ENCODE peak calls at places on chromosomes 12 and 14, in four cellular contexts. L is IMR-90, J is K562, O is H1. Y is an unnamed sample.

GRCh38 chr14:90968025-90968424 is 92.4 kb downstream of the RPS6KA5 start:
- DNase-seq in L (no peak), J (no peak), O (no peak), Y (no peak)

GRCh38 chr12:40336573-40337199 is 111.9 kb downstream of the LRRK2 start:
- DNase-seq in L (peak), J (peak), O (no peak), Y (no peak)

GRCh38 chr12:57085999-57086950 is 2.6 kb upstream of the NAB2 start:
- DNase-seq in L (peak), J (peak), O (peak), Y (no peak)

GRCh38 chr14:104331871-104332605 is 193.7 kb downstream of the KIF26A start:
- DNase-seq in L (no peak), J (no peak), O (peak), Y (no peak)

GRCh38 chr12:84636801-84637285 is 275.8 kb downstream of the SLC6A15 start:
- DNase-seq in L (peak), J (no peak), O (no peak), Y (no peak)

GRCh38 chr12:107917912-107918800 is 143.7 kb downstream of the ASCL4 start:
- DNase-seq in L (peak), J (peak), O (no peak), Y (no peak)

GRCh38 chr14:72751276-72752033 is 142.4 kb downstream of the DPF3 start:
- DNase-seq in L (peak), J (no peak), O (no peak), Y (no peak)

GRCh38 chr12:91577586-91578539 is 395.2 kb upstream of the DCN start:
- DNase-seq in L (peak), J (no peak), O (no peak), Y (no peak)

GRCh38 chr12:32344047-32344446 is 55.3 kb upstream of the FGD4 start:
- DNase-seq in L (no peak), J (no peak), O (no peak), Y (no peak)

GRCh38 chr12:18217981-18218380 is 43.3 kb upstream of the PIK3C2G start:
- DNase-seq in L (peak), J (no peak), O (no peak), Y (no peak)

GRCh38 chr14:90728951-90729350 is 87.3 kb downstream of the TTC7B start:
- DNase-seq in L (no peak), J (no peak), O (no peak), Y (no peak)

GRCh38 chr12:11951209-11951608 is 119.5 kb upstream of the BCL2L14 start:
- DNase-seq in L (no peak), J (no peak), O (no peak), Y (no peak)

GRCh38 chr12:66688836-66689439 is 10.1 kb upstream of the GRIP1 start:
- DNase-seq in L (peak), J (peak), O (peak), Y (no peak)

GRCh38 chr12:79451988-79452387 is 238.8 kb downstream of the PAWR start:
- DNase-seq in L (peak), J (no peak), O (no peak), Y (no peak)

GRCh38 chr14:103095210-103095778 is 769 bp downstream of the EXOC3L4 start:
- DNase-seq in L (no peak), J (no peak), O (no peak), Y (no peak)

GRCh38 chr14:77654001-77654431 is 37.6 kb upstream of the SPTLC2 start:
- DNase-seq in L (no peak), J (no peak), O (peak), Y (no peak)

GRCh38 chr12:89529738-89530137 is 3.9 kb upstream of the POC1B start:
- DNase-seq in L (peak), J (peak), O (no peak), Y (peak)

GRCh38 chr14:50961606-50962259 is 17.4 kb upstream of the PYGL start:
- DNase-seq in L (peak), J (no peak), O (no peak), Y (no peak)

GRCh38 chr14:100661340-100661712 is 65.4 kb upstream of the DLK1 start:
- DNase-seq in L (no peak), J (no peak), O (no peak), Y (no peak)

GRCh38 chr12:106359620-106360399 is 2.3 kb downstream of the POLR3B start:
- DNase-seq in L (no peak), J (peak), O (no peak), Y (no peak)

GRCh38 chr12:83462419-83462818 is 775.7 kb downstream of the TMTC2 start:
- DNase-seq in L (no peak), J (no peak), O (no peak), Y (no peak)

GRCh38 chr12:79547735-79548347 is 142.9 kb downstream of the PAWR start:
- DNase-seq in L (peak), J (peak), O (no peak), Y (peak)

GRCh38 chr14:99117671-99118045 is 154.3 kb downstream of the BCL11B start:
- DNase-seq in L (no peak), J (no peak), O (no peak), Y (no peak)

GRCh38 chr14:94612174-94612573 is at the start of gene SERPINA3:
- DNase-seq in L (peak), J (no peak), O (no peak), Y (no peak)

GRCh38 chr12:66662729-66663128 is 16.1 kb downstream of the GRIP1 start:
- DNase-seq in L (peak), J (no peak), O (no peak), Y (no peak)

GRCh38 chr12:106135781-106136180 is 3.0 kb downstream of the NUAK1 start:
- DNase-seq in L (peak), J (no peak), O (no peak), Y (no peak)

GRCh38 chr14:35365130-35366047 is 39.2 kb downstream of the NFKBIA start:
- DNase-seq in L (peak), J (peak), O (no peak), Y (no peak)

GRCh38 chr12:5921966-5922365 is 23.1 kb downstream of the ANO2 start:
- DNase-seq in L (no peak), J (no peak), O (no peak), Y (no peak)

GRCh38 chr12:83573676-83574075 is 887.0 kb downstream of the TMTC2 start:
- DNase-seq in L (no peak), J (no peak), O (no peak), Y (no peak)

GRCh38 chr12:182381-182883 is 31.5 kb downstream of the SLC6A12 start:
- DNase-seq in L (peak), J (no peak), O (no peak), Y (no peak)

GRCh38 chr14:95660550-95661515 is 25.4 kb upstream of the TCL1B start:
- DNase-seq in L (no peak), J (no peak), O (no peak), Y (no peak)

GRCh38 chr14:95662376-95663186 is 23.6 kb upstream of the TCL1B start:
- DNase-seq in L (no peak), J (no peak), O (no peak), Y (peak)

GRCh38 chr14:95664546-95664945 is 21.7 kb upstream of the TCL1B start:
- DNase-seq in L (no peak), J (no peak), O (no peak), Y (no peak)

GRCh38 chr14:95664046-95664445 is 22.2 kb upstream of the TCL1B start:
- DNase-seq in L (no peak), J (no peak), O (no peak), Y (no peak)

GRCh38 chr14:95663226-95663797 is 22.9 kb upstream of the TCL1B start:
- DNase-seq in L (no peak), J (no peak), O (no peak), Y (peak)
- TF ChIP-seq CHD1 in L (no peak), J (no peak), O (no peak), Y (no peak)

GRCh38 chr12:116261525-116262100 is 15.9 kb downstream of the MED13L start:
- DNase-seq in L (no peak), J (no peak), O (no peak), Y (no peak)

GRCh38 chr12:116257826-116258225 is 19.7 kb downstream of the MED13L start:
- DNase-seq in L (no peak), J (no peak), O (no peak), Y (no peak)

GRCh38 chr12:116262741-116263140 is 14.8 kb downstream of the MED13L start:
- DNase-seq in L (no peak), J (no peak), O (no peak), Y (no peak)

GRCh38 chr12:116259800-116260589 is 17.5 kb downstream of the MED13L start:
- DNase-seq in L (no peak), J (no peak), O (no peak), Y (no peak)

DNA sequence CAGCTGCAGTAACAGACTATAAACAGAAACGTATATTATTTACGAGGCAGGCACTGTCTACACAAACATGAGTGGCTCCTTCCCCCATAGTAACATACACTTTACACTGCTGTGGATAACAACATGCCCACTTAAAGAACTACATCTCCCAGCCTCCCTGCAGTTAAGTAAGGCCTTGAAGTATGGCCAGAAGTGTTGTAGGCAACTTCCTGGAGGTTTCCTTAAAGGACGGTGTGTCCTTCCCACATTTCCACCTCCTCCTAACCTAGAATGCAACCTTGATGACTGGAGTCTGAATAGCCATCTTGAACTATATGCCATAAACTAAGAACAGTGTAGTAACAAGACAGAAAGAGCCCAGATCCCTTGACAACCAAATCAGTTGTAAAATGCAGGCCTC is 20.3 kb downstream of the MED13L start:
- DNase-seq in L (no peak), J (no peak), O (no peak), Y (no peak)
- TF ChIP-seq CHD1 in L (no peak), J (no peak), O (no peak), Y (no peak)

DNA sequence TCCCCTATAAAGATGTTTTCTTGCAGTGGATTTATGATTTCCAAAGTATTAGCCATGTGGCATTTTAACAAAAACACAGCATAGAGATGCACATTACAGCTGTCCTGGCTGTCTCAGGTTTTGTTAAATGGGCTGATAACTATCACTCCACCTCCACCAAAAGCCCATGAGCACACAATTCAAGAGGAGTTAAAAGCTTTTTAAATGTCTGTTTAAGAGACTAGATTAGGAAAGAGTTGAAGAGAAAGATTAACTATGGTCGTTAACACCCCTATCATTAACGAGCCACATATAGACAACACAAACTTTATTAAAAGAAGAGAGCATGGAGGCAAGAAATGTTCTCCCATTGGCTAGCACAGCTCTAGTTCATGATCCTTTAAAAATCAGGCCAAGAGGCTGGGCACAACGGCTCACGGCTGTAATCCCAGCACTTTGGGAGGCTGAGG is 14.5 kb downstream of the CBX5 start:
- DNase-seq in L (no peak), J (no peak), O (no peak), Y (no peak)
- TF ChIP-seq CHD1 in L (no peak), J (no peak), O (no peak), Y (no peak)

DNA sequence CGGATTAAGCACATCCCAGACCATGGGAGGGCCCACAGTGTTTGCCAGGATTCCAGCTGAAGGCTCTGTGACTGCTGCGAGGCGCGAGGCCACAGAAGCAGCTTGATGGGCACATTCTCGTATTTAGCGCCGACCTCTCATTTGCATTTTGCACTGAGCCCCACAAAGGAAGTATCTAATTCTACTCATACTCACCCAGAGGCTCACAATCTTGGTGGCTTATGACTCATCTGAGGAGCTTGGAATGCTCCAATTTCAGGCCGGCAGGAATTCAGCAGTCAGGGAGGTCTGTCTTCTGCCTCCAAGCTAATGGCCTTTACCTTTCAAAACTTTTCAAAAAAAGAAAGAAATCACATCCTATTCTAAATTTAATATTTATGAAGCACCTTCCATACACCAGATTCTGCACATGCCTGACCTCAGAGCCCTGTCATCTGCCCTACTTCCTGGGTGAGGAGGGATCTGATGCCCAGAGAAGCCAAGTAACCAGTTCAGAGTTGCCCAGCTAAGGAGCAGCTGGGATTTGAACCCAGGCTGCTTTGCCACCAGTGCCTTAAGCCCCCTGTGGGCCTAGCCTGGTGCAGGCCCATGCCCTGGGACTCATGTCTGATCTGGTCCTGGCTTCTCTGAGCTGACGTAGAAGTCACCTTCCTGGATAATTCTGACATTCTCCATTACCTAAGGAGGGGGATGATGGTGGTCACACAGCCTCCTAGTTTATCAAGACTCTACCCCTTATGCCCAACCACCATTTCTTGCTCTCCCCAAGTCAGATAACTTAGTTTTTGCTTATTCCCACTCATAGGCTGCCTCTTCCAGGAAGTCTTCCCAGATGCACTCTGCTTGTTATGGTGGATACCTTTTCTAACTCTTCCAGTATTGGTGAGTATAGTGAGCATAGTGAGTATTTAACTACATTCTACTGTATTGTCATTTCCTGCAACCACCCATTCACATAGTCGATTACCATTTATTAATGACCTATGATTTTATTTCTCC is 198.9 kb downstream of the RBM19 start:
- DNase-seq in L (peak), J (no peak), O (no peak), Y (no peak)
- TF ChIP-seq CHD1 in L (no peak), J (no peak), O (no peak), Y (no peak)

Y was measured in GM12878.